ENCODE peak calls at places on chromosomes 5 and 9, in four cellular contexts. G is tibial nerve, X is H9, K is RWPE2. S is an unnamed sample. For H3K4me1, the result is how much of the 10 kb centered on the place peaks cover.

GRCh38 chr9:73596321-73596720 is 444.7 kb downstream of the ANXA1 start:
- DNase-seq in G (no peak), X (no peak), K (no peak), S (no peak)

GRCh38 chr9:99134893-99135341 is 30.0 kb downstream of the TGFBR1 start:
- DNase-seq in G (no peak), X (no peak), K (no peak), S (no peak)

GRCh38 chr5:53643445-53643844 is 83.0 kb downstream of the NDUFS4 start:
- DNase-seq in G (no peak), X (no peak), K (no peak), S (no peak)

GRCh38 chr5:138461343-138462125 is 3.7 kb upstream of the EGR1 start:
- DNase-seq in G (no peak), X (no peak), K (no peak), S (no peak)

GRCh38 chr9:19634881-19635280 is 154.0 kb downstream of the SLC24A2 start:
- DNase-seq in G (no peak), X (no peak), K (no peak), S (no peak)

GRCh38 chr5:14342306-14342705 is 199.2 kb downstream of the TRIO start:
- DNase-seq in G (no peak), X (no peak), K (no peak), S (no peak)

GRCh38 chr5:10652151-10652550 is 88.3 kb downstream of the ANKRD33B start:
- DNase-seq in G (no peak), X (no peak), K (peak), S (peak)

GRCh38 chr5:4862500-4862899 is 277.6 kb upstream of the ADAMTS16 start:
- DNase-seq in G (no peak), X (no peak), K (no peak), S (no peak)

GRCh38 chr5:38462972-38463633 is 93.3 kb downstream of the LIFR start:
- DNase-seq in G (no peak), X (no peak), K (no peak), S (peak)

GRCh38 chr5:38465702-38466443 is 90.6 kb downstream of the LIFR start:
- DNase-seq in G (no peak), X (no peak), K (no peak), S (no peak)

GRCh38 chr5:38463634-38464521 is 92.6 kb downstream of the LIFR start:
- DNase-seq in G (no peak), X (no peak), K (no peak), S (peak)

GRCh38 chr5:38466444-38467189 is 89.8 kb downstream of the LIFR start:
- DNase-seq in G (peak), X (no peak), K (no peak), S (no peak)

DNA sequence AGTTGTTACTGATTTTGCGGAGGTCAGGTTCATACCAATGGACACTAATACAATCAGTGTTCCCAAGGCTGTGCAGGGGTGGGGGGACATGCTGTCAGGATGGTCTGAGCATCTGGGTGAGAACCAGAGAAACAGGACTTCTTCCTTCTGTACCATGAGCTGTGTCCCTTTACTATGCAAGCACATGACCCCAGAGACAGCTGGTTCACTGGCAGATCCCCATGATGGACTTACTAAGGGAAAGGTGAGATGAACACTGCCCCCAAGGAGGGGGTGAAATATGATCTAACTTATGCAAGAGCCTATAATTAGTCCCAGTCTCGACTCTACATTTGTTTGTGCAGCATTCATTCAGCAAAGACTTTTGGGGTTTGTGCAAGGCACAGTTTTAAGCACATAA is 91.4 kb downstream of the LIFR start:
- DNase-seq in G (no peak), X (no peak), K (no peak), S (no peak)
- H3K4me1 ChIP-seq in G (under half), X (under half), K (half or more), S (half or more)

DNA sequence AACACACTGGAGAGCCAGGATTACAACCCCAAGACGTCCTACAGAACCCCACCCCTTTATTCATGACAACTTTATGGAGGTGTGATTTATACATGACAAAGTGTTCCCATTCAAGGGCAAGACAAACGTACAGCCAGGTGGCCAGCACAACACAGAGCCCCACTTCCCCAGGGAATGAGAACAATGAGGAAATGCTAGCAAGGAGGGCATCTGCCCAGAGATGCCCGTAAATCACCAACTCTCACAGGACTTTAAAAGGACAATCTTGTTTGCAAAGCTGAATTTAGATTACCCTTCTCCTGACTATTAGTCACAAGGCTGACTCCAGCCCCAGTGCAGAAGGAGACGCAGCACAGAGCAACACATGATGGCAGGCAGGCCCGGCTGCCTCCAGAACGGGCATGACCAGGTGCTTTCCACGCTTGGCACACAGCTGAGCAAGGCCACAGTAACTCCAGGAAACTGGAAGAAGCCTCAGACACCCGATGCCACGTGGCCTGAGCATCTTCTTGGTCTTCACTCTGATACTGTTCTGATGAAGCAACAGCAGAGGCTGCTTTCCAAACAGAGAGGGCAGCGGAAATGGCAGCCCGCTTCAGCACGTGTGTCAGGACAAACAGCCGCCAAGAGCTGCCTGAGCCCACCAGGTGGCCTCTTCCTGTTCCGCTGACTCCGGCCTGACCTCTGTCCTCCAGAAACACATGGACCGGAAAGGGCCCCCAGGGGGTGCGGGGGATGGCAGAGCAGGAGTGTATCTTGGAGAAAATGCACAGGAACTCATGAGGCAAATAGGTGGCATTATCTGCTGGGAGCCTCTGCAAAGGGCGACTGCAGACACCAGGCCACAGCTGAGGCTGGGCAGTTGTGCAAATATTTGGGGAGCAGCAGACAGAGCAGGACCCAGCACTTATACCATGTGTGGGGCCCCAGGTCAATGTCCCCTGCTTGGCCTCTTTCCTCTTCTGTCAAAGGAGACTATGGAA is 51.3 kb downstream of the ROR2 start:
- DNase-seq in G (no peak), X (no peak), K (no peak), S (no peak)
- H3K4me1 ChIP-seq in G (under half), X (under half), K (under half), S (under half)

GRCh38 chr9:125835655-125836054 is 88.5 kb downstream of the PBX3 start:
- DNase-seq in G (no peak), X (no peak), K (no peak), S (no peak)
- H3K4me1 ChIP-seq in G (under half), X (under half), K (under half), S (under half)

GRCh38 chr9:5592904-5593303 is 36.0 kb upstream of the RIC1 start:
- DNase-seq in G (no peak), X (no peak), K (no peak), S (no peak)
- H3K4me1 ChIP-seq in G (under half), X (under half), K (under half), S (under half)

DNA sequence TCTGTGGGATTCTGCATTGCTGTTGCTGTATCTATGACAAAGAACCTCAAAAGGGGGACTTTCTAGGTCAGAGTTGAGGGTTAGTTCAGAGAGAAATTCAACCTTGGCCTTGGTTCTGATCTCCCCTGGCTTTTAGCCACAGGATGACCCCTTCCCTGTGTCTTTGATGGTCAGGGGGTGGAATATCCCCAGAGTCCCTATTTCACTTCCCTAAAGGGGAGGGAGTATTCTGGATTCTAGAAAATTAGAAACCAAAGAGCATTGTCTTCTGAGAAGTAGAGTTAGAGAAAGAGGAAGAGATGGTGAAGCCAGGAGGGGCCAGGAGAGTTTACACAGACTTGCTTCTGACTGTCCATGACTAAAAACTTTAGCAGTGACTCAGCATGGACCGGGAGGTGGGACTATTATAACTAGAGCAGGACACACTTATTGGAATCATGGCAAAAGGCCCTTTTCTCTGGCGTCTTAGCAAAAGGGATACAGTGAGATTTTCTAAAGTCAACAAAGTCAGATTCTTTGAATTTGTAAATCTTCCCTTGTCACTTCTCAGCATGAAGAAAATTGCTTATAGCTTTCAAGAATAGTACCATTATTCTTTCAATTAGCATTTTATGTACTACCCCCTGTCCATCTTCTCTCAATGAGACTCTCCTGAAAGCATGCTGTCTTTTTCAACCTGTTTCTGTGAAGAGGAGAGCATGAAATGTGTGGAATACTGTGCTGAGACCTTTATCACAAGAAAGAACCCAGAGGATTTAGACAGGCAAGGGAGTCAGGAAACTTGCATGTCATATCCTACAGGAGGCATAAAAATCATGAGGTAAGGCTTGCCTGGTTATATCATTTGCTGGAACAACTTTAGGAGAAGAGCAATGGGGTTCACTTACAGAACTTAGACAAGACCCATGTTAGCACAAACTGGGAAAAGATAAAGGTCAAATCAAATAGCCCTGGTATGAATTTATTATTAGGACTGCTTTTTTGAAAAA is 56.5 kb upstream of the LPAR1 start:
- DNase-seq in G (no peak), X (no peak), K (no peak), S (peak)
- H3K4me1 ChIP-seq in G (under half), X (under half), K (under half), S (under half)

S was measured in SJSA1.